ENCODE peak calls at places on chromosomes 13 and 19, in four cellular contexts. J, Y, U and A are unnamed samples.

GRCh38 chr13:50829896-50830295 is 13.6 kb downstream of the DLEU7 start:
- DNase-seq in J (no peak), Y (no peak), U (no peak), A (no peak)

GRCh38 chr19:51692065-51692915 is 840 bp upstream of the SPACA6 start:
- DNase-seq in J (no peak), Y (no peak), U (no peak), A (no peak)

GRCh38 chr19:47351545-47351944 is 2.4 kb downstream of the DHX34 start:
- DNase-seq in J (peak; percentile 27), Y (no peak), U (no peak), A (no peak)

GRCh38 chr13:91946498-91947070 is 548.2 kb downstream of the GPC5 start:
- DNase-seq in J (peak; percentile 12), Y (no peak), U (no peak), A (no peak)

GRCh38 chr13:77810430-77810829 is 108.2 kb downstream of the EDNRB start:
- DNase-seq in J (peak; percentile 34), Y (no peak), U (no peak), A (no peak)

GRCh38 chr19:35843676-35844481 is 8.4 kb downstream of the NPHS1 start:
- DNase-seq in J (no peak), Y (no peak), U (no peak), A (no peak)

GRCh38 chr13:102002271-102002670 is 399.6 kb downstream of the FGF14 start:
- DNase-seq in J (no peak), Y (no peak), U (no peak), A (no peak)

GRCh38 chr13:114140909-114141255 is 8.5 kb upstream of the RASA3 start:
- DNase-seq in J (no peak), Y (no peak), U (no peak), A (peak; percentile 41)

GRCh38 chr13:23810842-23811241 is 78.4 kb downstream of the MIPEP start:
- DNase-seq in J (no peak), Y (no peak), U (no peak), A (no peak)

GRCh38 chr19:39539165-39539518 is 819 bp downstream of the EID2 start:
- DNase-seq in J (peak; percentile 54), Y (no peak), U (peak; percentile 45), A (no peak)

GRCh38 chr19:48321622-48322591 is 3.4 kb upstream of the EMP3 start:
- DNase-seq in J (peak; percentile 98), Y (peak; percentile 99), U (peak; percentile 99), A (peak; percentile 100)

GRCh38 chr13:114140131-114140908 is 7.9 kb upstream of the RASA3 start:
- DNase-seq in J (no peak), Y (no peak), U (no peak), A (peak; percentile 40)

GRCh38 chr13:31987071-31987470 is 44.5 kb upstream of the FRY start:
- DNase-seq in J (no peak), Y (no peak), U (no peak), A (no peak)

GRCh38 chr13:31982124-31982523 is 49.5 kb upstream of the FRY start:
- DNase-seq in J (no peak), Y (no peak), U (no peak), A (no peak)

GRCh38 chr13:31982540-31982939 is 49.0 kb upstream of the FRY start:
- DNase-seq in J (peak; percentile 95), Y (peak; percentile 57), U (peak; percentile 94), A (peak; percentile 88)

GRCh38 chr13:31987535-31988170 is 43.9 kb upstream of the FRY start:
- DNase-seq in J (no peak), Y (no peak), U (no peak), A (no peak)
- TF ChIP-seq CTCF in J (no peak), Y (no peak), U (no peak), A (no peak)

GRCh38 chr19:16200038-16200775 is 2.5 kb downstream of the AP1M1 start:
- DNase-seq in J (peak; percentile 33), Y (no peak), U (no peak), A (peak; percentile 83)

GRCh38 chr19:16198363-16198636 is 589 bp downstream of the AP1M1 start:
- DNase-seq in J (no peak), Y (no peak), U (no peak), A (peak; percentile 81)

GRCh38 chr19:16197622-16198362 is at the start of gene AP1M1:
- DNase-seq in J (peak; percentile 97), Y (peak; percentile 97), U (peak; percentile 99), A (peak; percentile 97)

GRCh38 chr19:16199275-16199932 is 1.7 kb downstream of the AP1M1 start:
- DNase-seq in J (no peak), Y (no peak), U (no peak), A (no peak)

DNA sequence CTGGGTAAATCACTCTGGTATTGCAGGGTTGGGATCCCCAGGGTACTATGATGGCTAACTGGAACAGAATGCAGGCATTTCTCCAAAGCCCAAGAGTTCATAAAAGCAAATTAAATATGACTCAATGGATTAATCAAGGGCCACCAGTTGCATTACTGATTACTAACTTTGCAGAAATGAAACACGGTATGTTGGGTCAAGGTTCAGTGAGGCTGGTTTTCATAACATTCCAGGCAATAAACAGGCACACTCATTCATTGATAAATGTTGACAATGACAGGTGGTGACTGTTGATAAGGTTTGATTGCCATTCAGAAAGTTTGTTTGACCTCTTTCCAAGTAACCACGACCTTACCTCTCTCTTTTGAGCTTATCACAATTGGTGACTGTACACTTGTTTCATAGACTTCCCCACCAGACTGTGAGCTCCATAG is 506 bp upstream of the AP1M1 start:
- DNase-seq in J (peak; percentile 92), Y (no peak), U (no peak), A (peak; percentile 53)
- TF ChIP-seq POLR2A in J (no peak), Y (no peak), U (no peak), A (no peak)

GRCh38 chr19:31701146-31701545 is 351.9 kb upstream of the TSHZ3 start:
- DNase-seq in J (no peak), Y (no peak), U (no peak), A (no peak)
- TF ChIP-seq CTCF in J (no peak), Y (no peak), U (no peak), A (no peak)

GRCh38 chr13:33284916-33285315 is 639 bp downstream of the STARD13 start:
- DNase-seq in J (no peak), Y (no peak), U (no peak), A (no peak)
- TF ChIP-seq POLR2A in J (no peak), Y (no peak), U (no peak), A (no peak)

DNA sequence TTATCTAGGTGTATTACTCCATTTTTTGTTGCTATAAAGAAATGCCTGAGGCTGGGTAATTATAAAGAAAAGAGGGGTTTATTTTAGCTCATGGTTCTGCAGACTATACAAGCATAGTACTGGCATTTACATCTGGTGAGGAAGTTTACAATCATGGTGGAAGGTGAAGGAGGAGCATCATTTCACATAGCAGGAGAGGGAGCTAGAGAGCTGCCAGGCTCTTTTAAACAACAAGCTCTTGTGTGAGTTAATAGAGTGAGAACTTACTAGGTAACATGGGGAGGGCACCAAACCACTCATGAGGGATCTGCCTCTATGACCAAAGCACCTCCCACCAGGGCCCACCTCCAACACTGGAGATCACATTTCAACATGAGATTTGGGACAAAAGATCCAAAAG is 221.7 kb upstream of the GPC6 start:
- DNase-seq in J (peak; percentile 13), Y (no peak), U (no peak), A (no peak)
- TF ChIP-seq CTCF in J (no peak), Y (no peak), U (no peak), A (no peak)

GRCh38 chr19:13116282-13117175 is at the start of gene TRMT1:
- DNase-seq in J (peak; percentile 91), Y (peak; percentile 93), U (peak; percentile 97), A (peak; percentile 97)
- TF ChIP-seq POLR2A in J (peak; percentile 31), Y (no peak), U (no peak), A (peak; percentile 31)

GRCh38 chr13:108215428-108215827 is at the start of gene LIG4:
- DNase-seq in J (peak; percentile 92), Y (peak; percentile 92), U (peak; percentile 94), A (peak; percentile 88)

GRCh38 chr13:108223850-108224503 is 5.8 kb downstream of the ABHD13 start:
- DNase-seq in J (no peak), Y (no peak), U (no peak), A (no peak)

GRCh38 chr13:108214511-108215383 is 589 bp downstream of the LIG4 start:
- DNase-seq in J (no peak), Y (no peak), U (peak; percentile 63), A (peak; percentile 50)

GRCh38 chr13:108218044-108218974 is at the start of gene ABHD13:
- DNase-seq in J (peak; percentile 85), Y (peak; percentile 92), U (peak; percentile 94), A (peak; percentile 83)

DNA sequence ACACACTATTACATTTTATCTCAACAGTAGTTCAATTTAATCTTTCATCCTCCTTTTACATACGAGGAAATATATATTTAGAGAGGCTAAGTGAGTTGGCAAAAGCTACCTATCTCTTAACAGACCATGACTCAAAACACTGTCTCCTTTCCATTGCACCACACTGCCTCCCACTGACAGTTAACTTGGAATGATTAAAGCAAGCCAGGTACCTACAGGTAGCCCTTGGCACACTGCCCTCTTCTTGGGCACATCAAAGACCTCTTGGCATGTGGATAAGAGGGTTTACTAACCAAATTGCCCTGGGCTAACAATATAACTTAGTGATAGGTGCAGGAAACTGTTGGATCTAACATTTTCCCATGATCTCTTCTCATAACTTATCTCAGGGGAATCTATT is 1.9 kb downstream of the ABHD13 start:
- DNase-seq in J (no peak), Y (no peak), U (no peak), A (no peak)
- TF ChIP-seq CTCF in J (no peak), Y (no peak), U (no peak), A (no peak)